ENCODE peak calls at places on chromosomes 6 and 20, in four cellular contexts. A is breast epithelium, Q is tibial nerve, X is prostate gland. G is an unnamed sample.

GRCh38 chr20:1793821-1794220 is 101.4 kb upstream of the SIRPA start:
- DNase-seq in A (no peak), Q (no peak), X (no peak), G (no peak)

GRCh38 chr20:44355503-44356352 is at the start of gene HNF4A:
- DNase-seq in A (no peak), X (no peak), Q (no peak), G (no peak)

GRCh38 chr6:103879800-103880199 is 979.9 kb downstream of the HACE1 start:
- DNase-seq in A (no peak), Q (no peak), X (no peak), G (no peak)

GRCh38 chr20:9051508-9051907 is 17.4 kb upstream of the PLCB4 start:
- DNase-seq in A (no peak), Q (no peak), X (no peak), G (no peak)

GRCh38 chr6:169766921-169767736 is 15.7 kb downstream of the ERMARD start:
- DNase-seq in A (no peak), X (no peak), Q (no peak), G (peak; percentile 74)

GRCh38 chr20:19625416-19625815 is 132.6 kb upstream of the RIN2 start:
- DNase-seq in X (no peak), A (no peak), Q (no peak), G (no peak)

GRCh38 chr6:156780117-156780641 is 3.0 kb downstream of the ARID1B start:
- DNase-seq in Q (no peak), X (peak; percentile 89), A (no peak), G (no peak)

GRCh38 chr6:169933251-169933821 is 181.9 kb downstream of the ERMARD start:
- DNase-seq in Q (no peak), A (no peak), X (no peak), G (peak; percentile 87)

GRCh38 chr6:119312441-119312840 is 37.1 kb downstream of the MAN1A1 start:
- DNase-seq in Q (no peak), X (no peak), A (no peak), G (no peak)

GRCh38 chr20:37200926-37201826 is 21.8 kb upstream of the MROH8 start:
- DNase-seq in X (no peak), Q (no peak), A (no peak), G (no peak)

GRCh38 chr6:106693343-106693742 is 64.0 kb downstream of the QRSL1 start:
- DNase-seq in Q (no peak), X (no peak), A (no peak), G (no peak)

GRCh38 chr6:2858678-2859324 is 17.1 kb upstream of the SERPINB1 start:
- DNase-seq in Q (no peak), X (no peak), A (no peak), G (peak; percentile 86)

GRCh38 chr6:99119109-99120031 is 171.6 kb upstream of the FBXL4 start:
- DNase-seq in A (no peak), X (peak; percentile 13), Q (no peak), G (no peak)

GRCh38 chr6:17469006-17469972 is 75.9 kb downstream of the CAP2 start:
- DNase-seq in Q (no peak), X (no peak), A (no peak), G (no peak)

GRCh38 chr6:52497652-52498408 is 77.7 kb downstream of the EFHC1 start:
- DNase-seq in X (no peak), A (no peak), Q (peak; percentile 46), G (no peak)

GRCh38 chr20:17594443-17594842 is 24.6 kb downstream of the DSTN start:
- DNase-seq in X (peak; percentile 93), A (peak; percentile 78), Q (no peak), G (no peak)

GRCh38 chr6:125050663-125051318 is 88.6 kb downstream of the RNF217 start:
- DNase-seq in Q (no peak), X (no peak), A (no peak), G (no peak)

GRCh38 chr20:346640-347316 is at the start of gene NRSN2:
- DNase-seq in Q (peak; percentile 37), X (peak; percentile 47), A (no peak), G (no peak)

GRCh38 chr6:156250593-156250992 is 526.6 kb upstream of the ARID1B start:
- DNase-seq in X (no peak), Q (no peak), A (no peak), G (no peak)

GRCh38 chr20:50572922-50573777 is 63.0 kb downstream of the PTPN1 start:
- DNase-seq in X (no peak), A (no peak), Q (peak; percentile 45), G (no peak)

GRCh38 chr20:52192296-52193007 is 873 bp upstream of the ZFP64 start:
- DNase-seq in Q (no peak), X (no peak), A (no peak), G (no peak)

GRCh38 chr6:133040025-133040838 is 200.9 kb upstream of the EYA4 start:
- DNase-seq in X (no peak), Q (no peak), A (no peak), G (no peak)

GRCh38 chr6:84449220-84449619 is 221.8 kb upstream of the CEP162 start:
- DNase-seq in X (no peak), A (no peak), Q (no peak), G (no peak)

GRCh38 chr20:33181482-33182093 is 13.6 kb downstream of the BPIFA2 start:
- DNase-seq in Q (no peak), X (no peak), A (no peak), G (no peak)

GRCh38 chr20:2742934-2743559 is 50.5 kb downstream of the EBF4 start:
- DNase-seq in A (no peak), X (no peak), Q (no peak), G (peak; percentile 87)

GRCh38 chr6:33822575-33823395 is 19.0 kb upstream of the MLN start:
- DNase-seq in Q (no peak), A (no peak), X (no peak), G (no peak)

GRCh38 chr6:74415056-74415455 is 719.1 kb downstream of the CD109 start:
- DNase-seq in A (no peak), Q (no peak), X (no peak), G (no peak)

GRCh38 chr6:141744194-141744925 is 388.4 kb upstream of the GJE1 start:
- DNase-seq in Q (no peak), A (no peak), X (no peak), G (no peak)

GRCh38 chr6:2186516-2186915 is 58.9 kb downstream of the GMDS start:
- DNase-seq in Q (no peak), X (no peak), A (no peak), G (no peak)

GRCh38 chr6:43610431-43610830 is 18.6 kb downstream of the GTPBP2 start:
- DNase-seq in Q (no peak), X (no peak), A (no peak), G (no peak)

GRCh38 chr6:12769556-12770255 is 53.1 kb downstream of the PHACTR1 start:
- DNase-seq in X (no peak), A (no peak), Q (no peak), G (no peak)

GRCh38 chr20:46317685-46318177 is 9.4 kb upstream of the CDH22 start:
- DNase-seq in Q (no peak), X (no peak), A (no peak), G (no peak)

DNA sequence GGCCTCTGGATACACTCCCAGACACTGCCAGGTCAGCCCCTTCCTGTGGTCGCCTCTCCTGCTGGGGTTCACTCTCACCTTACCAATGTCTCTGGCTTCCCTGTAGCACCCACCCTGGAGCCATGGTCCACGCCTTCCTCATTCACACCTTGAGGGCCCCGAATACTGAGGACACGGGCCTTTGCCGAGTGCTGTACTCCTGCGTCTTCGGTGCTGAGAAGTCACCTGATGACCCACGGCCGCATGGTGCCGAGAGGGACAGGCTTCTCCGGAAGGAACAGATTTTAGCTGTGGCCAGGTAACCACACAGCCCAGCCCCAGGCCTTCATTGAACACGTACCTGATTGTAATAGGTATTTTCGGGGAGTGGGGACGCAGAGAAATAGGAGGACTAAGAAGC is 1.6 kb downstream of the AP5S1 start:
- DNase-seq in A (no peak), Q (no peak), X (no peak), G (no peak)
- H3K4me3 ChIP-seq in A (no peak overlapping the region), Q (no peak overlapping the region), X (no peak overlapping the region), G (no peak overlapping the region)

DNA sequence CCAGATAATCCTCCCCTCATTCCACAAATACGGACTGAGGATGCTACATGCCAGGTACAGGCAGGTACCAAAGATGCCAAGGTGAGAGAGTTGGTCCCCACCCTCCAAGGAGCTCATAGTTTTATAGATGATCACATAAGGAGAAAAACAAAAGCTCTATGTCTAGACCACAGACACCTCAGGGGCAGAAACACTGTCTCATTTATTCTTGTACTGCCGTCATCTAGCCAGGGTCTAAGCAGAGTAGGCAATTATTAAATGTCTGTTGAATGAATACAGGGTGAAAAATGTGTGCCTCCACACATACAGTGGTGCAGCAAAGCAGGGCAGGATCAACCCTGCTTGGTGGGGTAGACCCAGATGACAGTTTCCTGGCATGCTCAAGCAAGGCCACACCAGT is 439.8 kb upstream of the JARID2 start:
- DNase-seq in Q (no peak), X (no peak), A (no peak), G (no peak)
- TF ChIP-seq POLR2A in Q (no peak), X (no peak), A (no peak), G (no peak)

DNA sequence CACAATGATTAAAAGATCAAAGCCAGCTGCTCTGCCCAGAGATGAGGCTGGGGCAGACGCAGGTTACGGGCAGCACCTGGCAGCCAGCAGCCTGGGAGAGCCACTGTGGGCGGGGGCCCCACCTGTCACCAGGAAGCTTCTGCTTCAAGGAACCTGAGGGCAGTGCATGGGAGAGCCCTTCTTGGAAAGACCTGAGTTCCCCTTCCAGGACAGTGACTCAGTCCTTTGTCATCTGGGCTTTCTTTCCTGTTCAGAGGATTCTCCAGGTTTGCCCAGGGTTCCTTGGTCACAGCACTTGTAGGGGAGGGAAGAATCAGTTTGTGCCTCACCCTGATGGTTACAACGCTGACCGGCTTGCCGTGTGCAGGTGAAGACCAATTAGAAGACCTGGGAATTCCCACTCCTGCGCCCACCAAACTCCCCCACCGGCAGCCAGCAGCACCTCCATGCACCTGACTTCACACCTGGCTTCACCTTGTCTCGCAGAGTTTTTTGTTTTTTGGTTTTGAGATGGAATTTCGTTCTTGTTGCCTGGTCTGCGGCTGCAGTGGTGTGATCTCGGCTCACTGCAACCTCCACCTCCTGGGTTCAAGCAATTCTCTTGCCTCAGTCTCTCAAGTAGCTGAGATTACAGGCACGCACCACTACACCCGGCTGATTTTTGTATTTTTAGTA is 2.0 kb downstream of the ZBP1 start:
- DNase-seq in A (no peak), Q (no peak), X (peak; percentile 40), G (no peak)
- H3K4me3 ChIP-seq in A (no peak overlapping the region), Q (no peak overlapping the region), X (no peak overlapping the region), G (no peak overlapping the region)

GRCh38 chr6:157989541-157990289 is 8.1 kb downstream of the SYNJ2 start:
- DNase-seq in X (peak; percentile 85), A (peak; percentile 90), Q (no peak), G (no peak)
- TF ChIP-seq POLR2A in X (no peak), A (no peak), Q (no peak), G (no peak)

GRCh38 chr6:85866758-85867401 is 224.2 kb upstream of the SYNCRIP start:
- DNase-seq in A (no peak), X (no peak), Q (no peak), G (no peak)
- H3K4me3 ChIP-seq in A (no peak overlapping the region), X (no peak overlapping the region), Q (peak overlapping the region; percentile 51), G (peak overlapping the region; percentile 43)

DNA sequence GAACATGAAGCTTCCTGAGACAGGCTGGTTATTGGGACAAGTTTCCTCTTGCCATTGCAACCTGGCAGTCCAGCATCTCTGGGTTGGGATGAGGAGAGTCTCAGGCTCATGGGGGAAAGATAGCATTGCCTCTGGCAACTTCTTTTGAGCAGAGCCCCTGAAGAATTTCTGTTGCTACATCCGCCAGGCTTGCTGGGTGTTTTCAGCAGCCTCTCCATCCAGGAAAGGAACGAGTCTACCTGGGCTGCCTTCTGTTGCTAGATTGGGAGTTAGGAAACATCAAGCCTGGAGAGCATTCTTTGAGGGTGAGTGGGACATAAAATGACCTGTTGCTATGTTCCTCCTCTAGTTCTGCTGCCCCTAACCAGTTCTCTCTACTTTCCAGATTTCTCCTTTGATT is 313.5 kb downstream of the RFPL4B start:
- DNase-seq in Q (no peak), A (no peak), X (no peak), G (no peak)
- TF ChIP-seq POLR2A in Q (no peak), A (no peak), X (no peak), G (no peak)